ENCODE peak calls at places on chromosome 18, in seven cellular contexts. E, P, D, M, T, S and B are unnamed samples.

GRCh38 chr18:9631814-9632496 is 17.6 kb upstream of the PPP4R1 start:
- DNase-seq in E (peak; percentile 82), P (no peak), D (peak; percentile 85), M (no peak), T (no peak), S (no peak), B (no peak)

GRCh38 chr18:13320891-13321425 is 102.4 kb downstream of the LDLRAD4 start:
- DNase-seq in E (no peak), P (no peak), D (no peak), M (no peak), T (no peak), S (no peak), B (no peak)

GRCh38 chr18:36711813-36712444 is 116.9 kb downstream of the TPGS2 start:
- DNase-seq in E (peak; percentile 77), P (no peak), D (peak; percentile 74), M (no peak), T (no peak), S (no peak), B (no peak)

GRCh38 chr18:62324917-62325805 is at the start of gene TNFRSF11A:
- DNase-seq in E (no peak), P (peak; percentile 70), D (no peak), M (peak; percentile 84), T (peak; percentile 61), S (peak; percentile 56), B (peak; percentile 86)

GRCh38 chr18:267380-267687 is 513 bp downstream of the THOC1 start:
- DNase-seq in E (no peak), P (no peak), D (peak; percentile 1), M (no peak), T (no peak), S (no peak), B (no peak)

GRCh38 chr18:13613591-13614317 is 112.6 kb downstream of the FAM210A start:
- DNase-seq in E (no peak), P (no peak), D (no peak), M (no peak), T (no peak), S (no peak), B (no peak)

GRCh38 chr18:34219651-34220050 is 5.1 kb downstream of the NOL4 start:
- DNase-seq in E (no peak), P (no peak), D (no peak), M (no peak), T (no peak), S (no peak), B (no peak)

GRCh38 chr18:50870138-50870845 is 8.6 kb upstream of the ME2 start:
- DNase-seq in E (peak; percentile 36), P (no peak), D (peak; percentile 54), M (no peak), T (peak; percentile 85), S (no peak), B (no peak)

GRCh38 chr18:35174093-35174731 is 66.6 kb upstream of the ZNF397 start:
- DNase-seq in E (peak; percentile 25), P (no peak), D (no peak), M (no peak), T (no peak), S (no peak), B (no peak)

DNA sequence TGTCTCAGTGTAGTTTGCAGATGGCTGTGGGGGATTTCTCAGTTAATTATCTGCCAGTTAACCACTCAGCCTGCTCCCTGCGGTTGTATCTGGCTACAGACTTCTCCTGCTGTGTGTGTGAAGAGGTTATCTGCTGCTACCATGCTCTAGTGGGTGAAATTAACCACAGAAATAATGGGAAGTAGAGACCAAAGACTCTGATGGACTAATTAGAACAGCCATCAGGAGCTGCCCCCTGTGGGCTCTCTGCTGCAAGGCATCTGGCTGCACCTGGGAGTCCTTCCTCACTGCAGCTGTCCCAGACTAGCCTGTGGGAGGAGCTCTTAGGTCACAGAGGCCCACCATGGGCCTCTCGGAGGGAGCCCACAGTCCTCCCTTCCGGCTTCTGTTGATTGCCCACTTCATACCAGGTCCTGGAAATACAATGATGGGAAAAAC is 66.6 kb downstream of the CTIF start:
- DNase-seq in E (peak; percentile 36), P (peak; percentile 47), D (no peak), M (peak; percentile 62), T (no peak), S (no peak), B (no peak)
- TF ChIP-seq CTCF in E (peak; percentile 37), P (peak; percentile 30), D (no peak), M (peak; percentile 34), T (peak; percentile 8), S (no peak), B (peak; percentile 19)

GRCh38 chr18:31658670-31659573 is 25.5 kb downstream of the B4GALT6 start:
- DNase-seq in E (no peak), P (no peak), D (no peak), M (no peak), T (no peak), S (no peak), B (no peak)

GRCh38 chr18:31661965-31662364 is 22.4 kb downstream of the B4GALT6 start:
- DNase-seq in E (peak; percentile 80), P (no peak), D (peak; percentile 37), M (no peak), T (no peak), S (no peak), B (no peak)

GRCh38 chr18:31657823-31658669 is 26.3 kb downstream of the B4GALT6 start:
- DNase-seq in E (no peak), P (no peak), D (no peak), M (no peak), T (no peak), S (no peak), B (peak; percentile 24)

GRCh38 chr18:31659574-31660149 is 24.7 kb downstream of the B4GALT6 start:
- DNase-seq in E (no peak), P (no peak), D (no peak), M (no peak), T (no peak), S (no peak), B (no peak)

DNA sequence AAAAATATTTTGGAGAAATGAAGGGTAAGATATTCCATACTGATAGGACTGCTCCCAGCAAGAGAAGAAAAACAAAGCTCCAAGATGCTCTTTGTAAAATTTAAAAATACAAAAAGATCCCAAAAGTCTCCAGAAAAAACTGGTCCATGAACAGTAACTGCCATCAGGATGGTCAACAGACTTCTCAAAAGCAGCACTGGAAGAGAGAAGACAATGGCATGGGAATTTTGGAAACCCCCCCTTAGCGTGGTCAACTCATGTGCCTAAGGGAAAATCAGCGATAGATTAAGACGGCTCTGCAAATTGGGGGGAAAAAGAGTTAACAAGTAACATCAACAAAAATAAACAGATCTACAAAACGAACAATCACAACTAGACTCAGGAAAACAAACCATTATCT is 23.6 kb downstream of the B4GALT6 start:
- DNase-seq in E (no peak), P (no peak), D (no peak), M (no peak), T (no peak), S (no peak), B (no peak)
- TF ChIP-seq CTCF in E (no peak), P (no peak), D (no peak), M (no peak), T (no peak), S (no peak), B (no peak)

GRCh38 chr18:31424383-31424988 is 23.1 kb upstream of the DSG3 start:
- DNase-seq in E (peak; percentile 59), P (peak; percentile 57), D (no peak), M (peak; percentile 57), T (no peak), S (no peak), B (no peak)
- TF ChIP-seq CTCF in E (peak; percentile 86), P (peak; percentile 94), D (peak; percentile 42), M (peak; percentile 88), T (peak; percentile 37), S (no peak), B (peak; percentile 64)

GRCh38 chr18:24111936-24112335 is 26.9 kb upstream of the CABYR start:
- DNase-seq in E (no peak), P (no peak), D (no peak), M (no peak), T (no peak), S (no peak), B (peak; percentile 62)
- TF ChIP-seq CTCF in E (no peak), P (no peak), D (no peak), M (no peak), T (no peak), S (no peak), B (no peak)